ENCODE peak calls at places on chromosomes 7 and 10, in eight cellular contexts. One of them, this sample, is unnamed.

GRCh38 chr7:45215611-45216062 is 58.0 kb downstream of the RAMP3 start:
- DNase-seq in A549: no peak
- DNase-seq in WTC11: no peak
- DNase-seq in K562: no peak
- DNase-seq in HepG2: no peak
- DNase-seq in IMR-90: no peak
- DNase-seq in GM12878: no peak
- DNase-seq in H1: no peak
- DNase-seq in this sample: peak

GRCh38 chr10:18860591-18861205 is 187.9 kb upstream of the MALRD1 start:
- DNase-seq in A549: no peak
- DNase-seq in WTC11: no peak
- DNase-seq in K562: no peak
- DNase-seq in HepG2: no peak
- DNase-seq in IMR-90: peak
- DNase-seq in GM12878: no peak
- DNase-seq in H1: no peak
- DNase-seq in this sample: no peak

GRCh38 chr10:63633677-63634487 is 112.7 kb downstream of the REEP3 start:
- DNase-seq in A549: peak
- DNase-seq in WTC11: no peak
- DNase-seq in K562: peak
- DNase-seq in HepG2: peak
- DNase-seq in IMR-90: peak
- DNase-seq in GM12878: no peak
- DNase-seq in H1: no peak
- DNase-seq in this sample: peak

GRCh38 chr10:1037098-1037497 is 11.4 kb upstream of the IDI2 start:
- DNase-seq in A549: no peak
- DNase-seq in WTC11: no peak
- DNase-seq in K562: no peak
- DNase-seq in HepG2: no peak
- DNase-seq in IMR-90: no peak
- DNase-seq in GM12878: no peak
- DNase-seq in H1: no peak
- DNase-seq in this sample: no peak

GRCh38 chr7:101901661-101902491 is 84.5 kb downstream of the CUX1 start:
- DNase-seq in A549: no peak
- DNase-seq in WTC11: no peak
- DNase-seq in K562: peak
- DNase-seq in HepG2: no peak
- DNase-seq in IMR-90: peak
- DNase-seq in GM12878: no peak
- DNase-seq in H1: no peak
- DNase-seq in this sample: no peak

GRCh38 chr7:35249537-35249907 is 4.4 kb downstream of the TBX20 start:
- DNase-seq in A549: no peak
- DNase-seq in WTC11: peak
- DNase-seq in K562: no peak
- DNase-seq in HepG2: no peak
- DNase-seq in IMR-90: no peak
- DNase-seq in GM12878: no peak
- DNase-seq in H1: no peak
- DNase-seq in this sample: no peak

GRCh38 chr7:138961159-138961558 is 20.0 kb downstream of the KIAA1549 start:
- DNase-seq in A549: no peak
- DNase-seq in WTC11: no peak
- DNase-seq in K562: no peak
- DNase-seq in HepG2: no peak
- DNase-seq in IMR-90: no peak
- DNase-seq in GM12878: no peak
- DNase-seq in H1: no peak
- DNase-seq in this sample: no peak

GRCh38 chr10:130141460-130141859 is 5.3 kb downstream of the GLRX3 start:
- DNase-seq in A549: no peak
- DNase-seq in WTC11: no peak
- DNase-seq in K562: peak
- DNase-seq in HepG2: peak
- DNase-seq in IMR-90: peak
- DNase-seq in GM12878: no peak
- DNase-seq in H1: no peak
- DNase-seq in this sample: no peak

GRCh38 chr10:69838853-69839252 is 37.1 kb downstream of the COL13A1 start:
- DNase-seq in A549: no peak
- DNase-seq in WTC11: no peak
- DNase-seq in K562: no peak
- DNase-seq in HepG2: no peak
- DNase-seq in IMR-90: peak
- DNase-seq in GM12878: no peak
- DNase-seq in H1: no peak
- DNase-seq in this sample: no peak

GRCh38 chr7:5701085-5701914 is 80.2 kb downstream of the RNF216 start:
- DNase-seq in A549: no peak
- DNase-seq in WTC11: no peak
- DNase-seq in K562: no peak
- DNase-seq in HepG2: no peak
- DNase-seq in IMR-90: peak
- DNase-seq in GM12878: peak
- DNase-seq in H1: no peak
- DNase-seq in this sample: no peak

GRCh38 chr7:24902276-24902675 is 77.7 kb downstream of the OSBPL3 start:
- DNase-seq in A549: no peak
- DNase-seq in WTC11: no peak
- DNase-seq in K562: no peak
- DNase-seq in HepG2: no peak
- DNase-seq in IMR-90: peak
- DNase-seq in GM12878: no peak
- DNase-seq in H1: no peak
- DNase-seq in this sample: no peak
- TF ChIP-seq USF2 in A549: no peak
- TF ChIP-seq USF2 in WTC11: no peak
- TF ChIP-seq USF2 in K562: no peak
- TF ChIP-seq USF2 in HepG2: no peak
- TF ChIP-seq USF2 in IMR-90: no peak
- TF ChIP-seq USF2 in GM12878: no peak
- TF ChIP-seq USF2 in H1: no peak
- TF ChIP-seq USF2 in this sample: no peak

GRCh38 chr7:37353949-37354660 is 94.6 kb downstream of the ELMO1 start:
- DNase-seq in A549: no peak
- DNase-seq in WTC11: no peak
- DNase-seq in K562: no peak
- DNase-seq in HepG2: peak
- DNase-seq in IMR-90: no peak
- DNase-seq in GM12878: no peak
- DNase-seq in H1: no peak
- DNase-seq in this sample: no peak

GRCh38 chr7:37349979-37350590 is 98.6 kb downstream of the ELMO1 start:
- DNase-seq in A549: no peak
- DNase-seq in WTC11: no peak
- DNase-seq in K562: no peak
- DNase-seq in HepG2: no peak
- DNase-seq in IMR-90: no peak
- DNase-seq in GM12878: no peak
- DNase-seq in H1: no peak
- DNase-seq in this sample: no peak

GRCh38 chr7:37352974-37353948 is 95.4 kb downstream of the ELMO1 start:
- DNase-seq in A549: no peak
- DNase-seq in WTC11: peak
- DNase-seq in K562: no peak
- DNase-seq in HepG2: no peak
- DNase-seq in IMR-90: no peak
- DNase-seq in GM12878: no peak
- DNase-seq in H1: peak
- DNase-seq in this sample: peak

GRCh38 chr7:37354661-37355131 is 94.0 kb downstream of the ELMO1 start:
- DNase-seq in A549: no peak
- DNase-seq in WTC11: peak
- DNase-seq in K562: peak
- DNase-seq in HepG2: no peak
- DNase-seq in IMR-90: no peak
- DNase-seq in GM12878: no peak
- DNase-seq in H1: no peak
- DNase-seq in this sample: no peak

DNA sequence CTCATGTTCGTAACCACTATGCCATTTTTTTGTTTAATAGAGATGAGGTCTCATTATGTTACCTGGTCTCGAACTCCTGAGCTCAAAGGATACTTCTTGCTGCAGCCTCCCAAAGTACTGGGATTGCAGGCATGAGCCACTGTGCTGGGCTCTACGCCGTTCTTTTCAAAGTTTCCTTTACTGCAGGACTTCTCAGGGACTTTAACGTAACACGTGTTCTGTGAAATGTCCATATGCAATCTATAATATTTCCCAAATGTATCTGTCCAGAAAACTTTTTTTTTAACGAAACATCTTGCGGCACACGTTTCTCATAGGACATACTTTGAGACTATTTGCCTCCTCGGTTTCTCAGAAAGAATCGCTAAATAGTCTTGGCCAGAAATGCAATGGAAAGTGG is 96.4 kb downstream of the ELMO1 start:
- DNase-seq in A549: no peak
- DNase-seq in WTC11: no peak
- DNase-seq in K562: no peak
- DNase-seq in HepG2: no peak
- DNase-seq in IMR-90: no peak
- DNase-seq in GM12878: no peak
- DNase-seq in H1: no peak
- DNase-seq in this sample: no peak
- TF ChIP-seq USF2 in A549: no peak
- TF ChIP-seq USF2 in WTC11: no peak
- TF ChIP-seq USF2 in K562: no peak
- TF ChIP-seq USF2 in HepG2: no peak
- TF ChIP-seq USF2 in IMR-90: no peak
- TF ChIP-seq USF2 in GM12878: no peak
- TF ChIP-seq USF2 in H1: no peak
- TF ChIP-seq USF2 in this sample: no peak

GRCh38 chr10:72245949-72246525 is 27.7 kb upstream of the DDIT4 start:
- DNase-seq in A549: no peak
- DNase-seq in WTC11: no peak
- DNase-seq in K562: no peak
- DNase-seq in HepG2: no peak
- DNase-seq in IMR-90: no peak
- DNase-seq in GM12878: no peak
- DNase-seq in H1: no peak
- DNase-seq in this sample: no peak
- TF ChIP-seq USF2 in A549: no peak
- TF ChIP-seq USF2 in WTC11: no peak
- TF ChIP-seq USF2 in K562: no peak
- TF ChIP-seq USF2 in HepG2: no peak
- TF ChIP-seq USF2 in IMR-90: no peak
- TF ChIP-seq USF2 in GM12878: no peak
- TF ChIP-seq USF2 in H1: no peak
- TF ChIP-seq USF2 in this sample: no peak

GRCh38 chr7:140229101-140229525 is 52.3 kb upstream of the KDM7A start:
- DNase-seq in A549: no peak
- DNase-seq in WTC11: no peak
- DNase-seq in K562: no peak
- DNase-seq in HepG2: peak
- DNase-seq in IMR-90: no peak
- DNase-seq in GM12878: no peak
- DNase-seq in H1: no peak
- DNase-seq in this sample: no peak
- TF ChIP-seq USF2 in A549: no peak
- TF ChIP-seq USF2 in WTC11: no peak
- TF ChIP-seq USF2 in K562: no peak
- TF ChIP-seq USF2 in HepG2: no peak
- TF ChIP-seq USF2 in IMR-90: no peak
- TF ChIP-seq USF2 in GM12878: no peak
- TF ChIP-seq USF2 in H1: no peak
- TF ChIP-seq USF2 in this sample: no peak

DNA sequence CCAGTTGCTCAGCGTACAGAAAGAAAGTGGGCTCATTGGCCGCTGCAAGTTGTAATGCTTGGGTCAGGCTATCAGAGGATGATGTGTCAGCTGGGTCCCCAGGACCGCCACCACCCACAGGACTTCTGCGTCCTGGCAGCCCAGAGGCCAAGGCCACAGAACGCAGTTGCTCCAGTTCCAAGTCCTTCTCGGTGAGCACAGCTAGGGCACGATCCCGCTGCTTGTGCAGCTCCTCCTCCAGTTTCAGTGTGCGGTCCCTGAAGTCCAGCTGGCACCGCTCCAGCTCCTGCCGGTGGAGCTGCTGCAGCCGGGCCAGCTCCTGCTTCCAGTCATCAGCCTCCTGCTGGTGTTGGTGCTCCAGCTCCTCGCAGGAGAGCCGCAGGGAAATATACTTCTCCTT is 3.0 kb downstream of the GCC1 start:
- DNase-seq in A549: no peak
- DNase-seq in WTC11: no peak
- DNase-seq in K562: no peak
- DNase-seq in HepG2: peak
- DNase-seq in IMR-90: no peak
- DNase-seq in GM12878: no peak
- DNase-seq in H1: no peak
- DNase-seq in this sample: no peak
- TF ChIP-seq USF2 in A549: no peak
- TF ChIP-seq USF2 in WTC11: no peak
- TF ChIP-seq USF2 in K562: no peak
- TF ChIP-seq USF2 in HepG2: no peak
- TF ChIP-seq USF2 in IMR-90: no peak
- TF ChIP-seq USF2 in GM12878: no peak
- TF ChIP-seq USF2 in H1: no peak
- TF ChIP-seq USF2 in this sample: no peak

GRCh38 chr7:108348913-108349312 is 107.3 kb downstream of the NRCAM start:
- DNase-seq in A549: peak
- DNase-seq in WTC11: no peak
- DNase-seq in K562: no peak
- DNase-seq in HepG2: no peak
- DNase-seq in IMR-90: peak
- DNase-seq in GM12878: no peak
- DNase-seq in H1: no peak
- DNase-seq in this sample: no peak
- TF ChIP-seq USF2 in A549: no peak
- TF ChIP-seq USF2 in WTC11: no peak
- TF ChIP-seq USF2 in K562: no peak
- TF ChIP-seq USF2 in HepG2: no peak
- TF ChIP-seq USF2 in IMR-90: no peak
- TF ChIP-seq USF2 in GM12878: no peak
- TF ChIP-seq USF2 in H1: no peak
- TF ChIP-seq USF2 in this sample: no peak